ENCODE peak calls at places on chromosomes 16 and 17, in four cellular contexts. C is A549, J is GM12878, X is HepG2. P is an unnamed sample.

GRCh38 chr17:79813826-79814623 is 17.1 kb upstream of the CBX8 start:
- DNase-seq in C (no peak), J (no peak), X (no peak), P (no peak)

GRCh38 chr17:3036800-3037199 is 26.6 kb downstream of the OR1D5 start:
- DNase-seq in C (no peak), J (no peak), X (no peak), P (no peak)

GRCh38 chr17:40004072-40004471 is 11.2 kb upstream of the CSF3 start:
- DNase-seq in C (no peak), J (no peak), X (no peak), P (no peak)

GRCh38 chr16:89256651-89257254 is 39.2 kb downstream of the ZNF778 start:
- DNase-seq in C (peak), J (no peak), X (no peak), P (no peak)

GRCh38 chr16:31138621-31139578 is 3.4 kb upstream of the PRSS8 start:
- DNase-seq in C (peak), J (no peak), X (peak), P (no peak)

GRCh38 chr17:78041401-78042179 is 83.1 kb downstream of the TNRC6C start:
- DNase-seq in C (no peak), J (no peak), X (no peak), P (no peak)

GRCh38 chr16:10162981-10163380 is 19.2 kb downstream of the GRIN2A start:
- DNase-seq in C (no peak), J (no peak), X (no peak), P (no peak)

GRCh38 chr17:66275651-66276050 is 26.8 kb upstream of the PRKCA start:
- DNase-seq in C (peak), J (no peak), X (peak), P (no peak)

GRCh38 chr17:58006563-58006923 is 503 bp downstream of the SRSF1 start:
- DNase-seq in C (peak), J (no peak), X (peak), P (peak)

GRCh38 chr16:75379911-75380847 is 53.1 kb downstream of the CFDP1 start:
- DNase-seq in C (no peak), J (peak), X (no peak), P (no peak)

GRCh38 chr16:11687606-11688519 is 19.6 kb downstream of the SNN start:
- DNase-seq in C (no peak), J (no peak), X (no peak), P (no peak)

GRCh38 chr17:35460354-35460851 is 11.8 kb upstream of the SLFN13 start:
- DNase-seq in C (peak), J (peak), X (no peak), P (peak)

GRCh38 chr16:89484923-89485679 is 5.3 kb downstream of the ANKRD11 start:
- DNase-seq in C (no peak), J (peak), X (no peak), P (no peak)

GRCh38 chr17:15516150-15516549 is 47.1 kb downstream of the TVP23C start:
- DNase-seq in C (no peak), J (no peak), X (no peak), P (no peak)

GRCh38 chr17:76793775-76794174 is 55.9 kb downstream of the MFSD11 start:
- DNase-seq in C (peak), J (no peak), X (peak), P (peak)

DNA sequence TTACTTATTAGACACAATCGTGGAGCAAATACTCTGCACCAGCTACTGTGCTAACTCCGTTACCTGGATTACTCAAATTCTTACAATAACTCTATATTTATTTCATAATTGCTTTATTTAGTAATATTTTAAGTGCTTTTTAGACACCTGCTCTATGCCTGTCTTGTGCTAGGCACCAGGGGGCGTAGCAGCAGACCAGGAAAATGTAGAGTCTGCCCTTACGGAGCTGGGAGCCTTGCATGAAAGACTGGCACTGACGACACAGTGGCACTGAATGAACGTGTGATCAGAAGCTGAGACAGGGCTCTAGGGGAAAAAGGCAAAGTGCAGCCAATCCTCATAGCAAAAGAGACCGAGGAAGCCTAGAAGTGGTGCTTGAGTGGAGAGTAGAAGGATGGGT is 486.5 kb downstream of the CDH13 start:
- DNase-seq in C (peak), J (no peak), X (peak), P (no peak)
- TF ChIP-seq KDM1A in C (no peak), J (no peak), X (no peak), P (no peak)

GRCh38 chr16:87127061-87127765 is 190.0 kb downstream of the C16orf95 start:
- DNase-seq in C (no peak), J (no peak), X (no peak), P (no peak)
- TF ChIP-seq POLR2AphosphoS2 in C (no peak), J (no peak), X (no peak), P (no peak)

DNA sequence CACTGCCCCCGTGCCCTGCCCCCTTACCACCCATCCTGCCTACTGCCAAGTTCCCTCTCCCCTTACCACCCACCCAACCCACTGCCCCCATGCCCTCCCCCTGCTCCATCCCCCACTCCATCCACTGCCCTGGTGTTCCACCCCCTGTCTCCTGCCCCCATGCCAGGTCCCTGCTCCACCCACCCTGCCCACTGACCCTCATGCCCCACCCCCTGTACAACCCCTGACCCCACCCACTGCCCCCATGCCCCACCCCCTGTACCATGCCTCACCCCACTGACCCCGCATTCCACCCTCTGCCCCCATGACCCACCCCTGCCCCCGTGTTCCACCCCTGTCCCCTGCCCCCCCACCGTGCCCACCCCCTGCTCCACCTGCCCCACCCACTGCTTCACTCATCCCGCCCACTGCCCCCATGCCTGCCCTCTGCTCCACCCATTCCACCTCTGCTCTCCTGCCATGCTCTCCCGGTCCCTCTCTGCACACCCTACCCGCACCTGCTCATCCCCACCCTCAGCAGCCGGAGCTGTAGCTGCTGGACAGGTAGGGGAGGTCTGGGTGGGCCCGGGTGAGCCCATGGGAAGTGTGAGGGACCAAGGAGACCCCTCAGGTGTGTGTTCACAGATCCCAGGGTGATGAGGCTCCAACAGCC is 7.4 kb upstream of the FN3KRP start:
- DNase-seq in C (peak), J (no peak), X (no peak), P (no peak)
- TF ChIP-seq KDM1A in C (no peak), J (no peak), X (no peak), P (no peak)

GRCh38 chr17:54900457-54901229 is at the start of gene TOM1L1:
- DNase-seq in C (peak), J (no peak), X (peak), P (peak)

GRCh38 chr17:54902017-54902416 is 1.4 kb downstream of the TOM1L1 start:
- DNase-seq in C (no peak), J (no peak), X (no peak), P (no peak)

GRCh38 chr17:54901230-54901847 is 687 bp downstream of the TOM1L1 start:
- DNase-seq in C (peak), J (no peak), X (peak), P (no peak)

GRCh38 chr17:54902611-54903010 is 2.0 kb downstream of the TOM1L1 start:
- DNase-seq in C (no peak), J (no peak), X (no peak), P (no peak)

GRCh38 chr17:54903375-54903774 is 2.7 kb downstream of the TOM1L1 start:
- DNase-seq in C (no peak), J (no peak), X (peak), P (no peak)
- TF ChIP-seq POLR2AphosphoS2 in C (no peak), J (no peak), X (no peak), P (no peak)